ENCODE peak calls at places on chromosomes 3 and 15, in nine cellular contexts. K is endothelial cell, X is Peyer's patch, V is GM10248, S is astrocyte, W is AG04450, N is astrocyte of the spinal cord, E is adrenal gland, Z is AG09309. F is an unnamed sample.

GRCh38 chr3:169243122-169243521 is 420.4 kb downstream of the MECOM start:
- DNase-seq in K (no peak), W (no peak), N (peak), V (no peak), S (peak), E (no peak), X (no peak), Z (peak), F (no peak)

GRCh38 chr15:25803541-25803940 is 59.6 kb downstream of the ATP10A start:
- DNase-seq in Z (no peak), W (no peak), E (no peak), K (no peak), X (no peak), V (no peak), N (no peak), S (no peak), F (no peak)

GRCh38 chr3:192847918-192848317 is 69.7 kb downstream of the MB21D2 start:
- DNase-seq in K (no peak), S (peak), W (peak), V (no peak), X (no peak), Z (no peak), N (peak), E (no peak), F (no peak)

GRCh38 chr3:24012589-24013257 is 67.6 kb downstream of the NR1D2 start:
- DNase-seq in K (no peak), E (no peak), S (no peak), Z (no peak), V (no peak), N (no peak), X (no peak), W (no peak), F (no peak)

GRCh38 chr3:183224180-183224579 is 28.9 kb upstream of the B3GNT5 start:
- DNase-seq in X (no peak), Z (no peak), S (no peak), E (no peak), V (no peak), W (no peak), N (no peak), K (no peak), F (no peak)

GRCh38 chr15:45640610-45641009 is 5.8 kb downstream of the SQOR start:
- DNase-seq in X (no peak), N (peak), W (peak), Z (peak), E (no peak), K (no peak), V (no peak), S (peak), F (no peak)

GRCh38 chr3:42762046-42762724 is 10.9 kb downstream of the CCDC13 start:
- DNase-seq in Z (no peak), V (no peak), E (no peak), S (no peak), N (no peak), W (no peak), K (no peak), X (peak), F (peak)

GRCh38 chr15:38254065-38254883 is 1.6 kb downstream of the SPRED1 start:
- DNase-seq in W (no peak), S (peak), V (peak), N (peak), X (peak), K (peak), Z (no peak), E (peak), F (no peak)

GRCh38 chr3:61966200-61966599 is 404.8 kb downstream of the PTPRG start:
- DNase-seq in V (no peak), E (no peak), Z (no peak), W (no peak), N (no peak), S (peak), K (no peak), X (no peak), F (no peak)

GRCh38 chr3:188026191-188026968 is 127.6 kb upstream of the LPP start:
- DNase-seq in E (no peak), N (no peak), W (no peak), Z (no peak), S (no peak), X (no peak), K (no peak), V (no peak), F (no peak)

DNA sequence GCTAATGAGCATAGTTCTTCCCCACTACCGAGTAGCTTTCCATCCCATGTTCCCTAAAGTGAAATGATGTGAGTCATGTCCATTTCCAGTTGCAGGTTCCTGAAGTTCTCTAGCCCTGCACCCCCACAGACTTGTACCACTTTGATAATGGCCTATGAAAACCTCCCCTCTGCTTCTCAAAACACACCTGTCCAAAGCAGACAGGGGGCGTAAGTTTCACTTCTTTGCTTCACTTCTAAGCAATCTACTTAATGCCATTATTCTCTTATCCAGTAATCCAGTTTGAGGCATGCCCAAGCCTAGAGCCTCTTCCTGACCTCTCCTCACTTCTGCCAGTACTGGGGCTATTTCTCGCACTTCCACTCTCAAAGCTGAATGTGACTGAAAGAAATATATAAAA is 305.1 kb downstream of the IGSF11 start:
- DNase-seq in X (no peak), Z (no peak), E (no peak), N (no peak), V (no peak), W (no peak), K (no peak), S (no peak), F (no peak)
- TF ChIP-seq CTCF in X (no peak), Z (no peak), E (no peak), N (no peak), V (no peak), W (no peak), K (no peak), S (no peak), F (no peak)

DNA sequence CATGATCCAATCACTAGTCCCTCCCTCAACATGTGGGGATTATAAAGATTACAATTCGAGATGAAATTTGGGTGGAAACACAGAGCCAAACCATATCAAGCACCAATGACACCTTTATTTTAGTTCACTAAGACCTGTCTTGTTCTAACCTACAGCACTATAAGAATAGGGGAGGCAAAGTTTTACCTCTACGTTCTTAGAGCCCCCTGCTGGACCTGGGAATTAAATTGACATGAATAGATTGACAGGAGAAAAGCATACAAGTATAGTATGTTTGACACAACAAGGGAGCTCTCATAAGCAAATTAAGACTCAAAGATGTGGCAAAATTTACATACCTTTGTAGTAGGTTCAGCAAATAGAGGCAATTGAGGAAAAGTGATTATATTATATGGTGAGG is 974.4 kb upstream of the ALCAM start:
- DNase-seq in W (no peak), K (no peak), N (no peak), S (no peak), E (no peak), Z (no peak), V (no peak), X (no peak), F (no peak)
- TF ChIP-seq CTCF in W (no peak), K (no peak), N (no peak), S (no peak), E (no peak), Z (peak), V (no peak), X (no peak), F (no peak)

DNA sequence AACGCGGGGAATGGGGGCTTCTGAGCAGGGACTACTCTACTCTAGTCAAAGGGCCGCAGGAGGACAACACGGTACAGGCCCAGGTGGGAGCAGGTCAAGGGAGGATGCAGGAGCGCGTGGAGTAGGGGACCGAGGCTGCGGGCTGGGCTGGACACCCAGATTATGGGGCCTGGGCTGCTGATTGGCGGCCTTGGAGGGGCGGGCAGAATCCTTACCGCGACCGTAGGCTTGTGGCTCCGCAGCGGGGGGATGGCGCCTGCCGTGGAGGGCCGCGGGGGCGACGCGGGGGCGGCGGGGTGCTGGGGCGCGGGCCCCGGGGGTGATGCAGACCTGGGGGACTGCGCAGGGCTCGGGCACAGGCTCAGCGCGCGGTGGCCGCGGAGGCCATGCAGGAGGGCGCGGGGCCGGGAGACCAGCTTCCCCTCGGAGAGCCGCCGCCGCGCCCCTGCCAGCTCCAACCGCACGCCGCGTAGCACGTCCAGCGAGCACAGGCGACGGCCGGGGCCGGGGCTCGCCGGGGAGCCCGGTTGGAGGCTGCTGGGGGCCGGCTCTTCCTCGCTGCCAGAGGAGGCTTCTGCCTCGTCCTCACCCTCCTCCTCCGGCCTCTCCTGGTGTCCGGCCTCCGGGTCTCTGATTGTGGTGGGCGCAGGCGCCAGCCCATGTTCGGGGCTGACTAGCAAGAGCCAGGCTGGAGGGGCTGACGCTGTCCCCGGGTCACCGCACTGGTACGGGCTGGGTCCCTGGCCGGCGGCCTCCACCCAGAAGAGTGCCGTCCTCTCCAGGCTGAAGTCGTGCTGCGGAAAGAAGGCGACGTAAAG is 12.9 kb downstream of the UBAP1L start:
- DNase-seq in E (no peak), K (peak), X (no peak), V (no peak), S (no peak), W (no peak), Z (no peak), N (no peak), F (no peak)
- TF ChIP-seq CTCF in E (no peak), K (no peak), X (no peak), V (no peak), S (no peak), W (no peak), Z (no peak), N (no peak), F (no peak)

GRCh38 chr3:186567072-186567921 is at the start of gene TBCCD1:
- DNase-seq in S (peak), Z (peak), E (peak), N (peak), K (peak), X (peak), W (peak), V (peak), F (peak)
- TF ChIP-seq CTCF in S (no peak), Z (no peak), E (no peak), N (no peak), K (no peak), X (no peak), W (no peak), V (no peak), F (no peak)

GRCh38 chr3:14297784-14298236 is 104.6 kb upstream of the SLC6A6 start:
- DNase-seq in S (peak), Z (no peak), E (peak), W (no peak), K (no peak), N (peak), X (no peak), V (no peak), F (no peak)
- TF ChIP-seq CTCF in S (no peak), Z (no peak), E (no peak), W (no peak), K (no peak), N (no peak), X (no peak), V (no peak), F (no peak)

GRCh38 chr3:109553573-109554371 is 216.4 kb upstream of the DPPA4 start:
- DNase-seq in W (no peak), Z (no peak), N (peak), E (no peak), K (no peak), V (no peak), X (no peak), S (peak), F (no peak)
- TF ChIP-seq CTCF in W (peak), Z (no peak), N (peak), E (no peak), K (no peak), V (no peak), X (no peak), S (no peak), F (no peak)